ENCODE peak calls at places on chromosomes 16 and 17, in seven cellular contexts. I is ovary; L is thoracic aorta; N is CD8-positive, alpha-beta T cell; M is upper lobe of right lung; X is mesendoderm; O is breast epithelium. Z is an unnamed sample. For H3K4me1, the result is how much of the 10 kb centered on the place peaks cover.

GRCh38 chr16:50210266-50211038 is 55.9 kb upstream of the ADCY7 start:
- DNase-seq in M (peak), X (peak), N (peak), O (peak), I (peak), L (no peak), Z (peak)

GRCh38 chr16:21989141-21989540 is 11.8 kb downstream of the PDZD9 start:
- DNase-seq in I (no peak), N (no peak), O (no peak), X (no peak), M (no peak), L (no peak), Z (no peak)

GRCh38 chr17:82350182-82351030 is 8.6 kb upstream of the TEX19 start:
- DNase-seq in L (no peak), X (no peak), I (no peak), M (no peak), O (no peak), N (no peak), Z (no peak)

GRCh38 chr17:8359769-8360168 is 16.7 kb downstream of the KRABD2 start:
- DNase-seq in I (no peak), X (peak), N (no peak), M (no peak), L (no peak), O (no peak), Z (no peak)

GRCh38 chr16:68889508-68890150 is 46.3 kb downstream of the TANGO6 start:
- DNase-seq in L (no peak), X (no peak), I (no peak), N (no peak), M (no peak), O (no peak), Z (no peak)

GRCh38 chr17:7997186-7997585 is 5.2 kb upstream of the GUCY2D start:
- DNase-seq in O (peak), L (no peak), I (no peak), M (no peak), X (peak), N (no peak), Z (peak)

GRCh38 chr16:79519448-79519847 is 81.1 kb downstream of the MAF start:
- DNase-seq in L (no peak), I (no peak), O (no peak), N (no peak), X (no peak), M (peak), Z (no peak)

GRCh38 chr17:79406316-79406715 is 204.5 kb downstream of the RBFOX3 start:
- DNase-seq in X (no peak), N (no peak), L (no peak), M (no peak), O (no peak), I (no peak), Z (no peak)

GRCh38 chr16:86620184-86620583 is 41.8 kb downstream of the FOXL1 start:
- DNase-seq in L (no peak), M (no peak), O (no peak), I (no peak), N (no peak), X (no peak), Z (no peak)

GRCh38 chr17:77644981-77645380 is 313.5 kb upstream of the TNRC6C start:
- DNase-seq in I (no peak), N (peak), L (no peak), O (no peak), X (peak), M (peak), Z (no peak)

GRCh38 chr17:76536511-76537287 is 810 bp downstream of the CYGB start:
- DNase-seq in L (no peak), X (no peak), I (no peak), N (no peak), M (no peak), O (no peak), Z (no peak)

GRCh38 chr16:48157794-48158193 is 2.0 kb upstream of the ABCC12 start:
- DNase-seq in O (peak), L (no peak), I (no peak), M (no peak), N (no peak), X (no peak), Z (no peak)

GRCh38 chr17:39187152-39187830 is 10.2 kb downstream of the CACNB1 start:
- DNase-seq in M (no peak), X (no peak), O (no peak), I (no peak), L (no peak), N (no peak), Z (no peak)

GRCh38 chr16:68374251-68374805 is 63.5 kb downstream of the PRMT7 start:
- DNase-seq in N (no peak), L (no peak), X (no peak), M (no peak), O (no peak), I (no peak), Z (no peak)

GRCh38 chr17:49193513-49194296 is 16.7 kb downstream of the GNGT2 start:
- DNase-seq in I (peak), X (peak), O (no peak), N (no peak), L (no peak), M (no peak), Z (peak)

GRCh38 chr17:79619196-79619595 is 8.3 kb upstream of the RBFOX3 start:
- DNase-seq in O (peak), M (no peak), N (no peak), X (no peak), I (peak), L (no peak), Z (no peak)

DNA sequence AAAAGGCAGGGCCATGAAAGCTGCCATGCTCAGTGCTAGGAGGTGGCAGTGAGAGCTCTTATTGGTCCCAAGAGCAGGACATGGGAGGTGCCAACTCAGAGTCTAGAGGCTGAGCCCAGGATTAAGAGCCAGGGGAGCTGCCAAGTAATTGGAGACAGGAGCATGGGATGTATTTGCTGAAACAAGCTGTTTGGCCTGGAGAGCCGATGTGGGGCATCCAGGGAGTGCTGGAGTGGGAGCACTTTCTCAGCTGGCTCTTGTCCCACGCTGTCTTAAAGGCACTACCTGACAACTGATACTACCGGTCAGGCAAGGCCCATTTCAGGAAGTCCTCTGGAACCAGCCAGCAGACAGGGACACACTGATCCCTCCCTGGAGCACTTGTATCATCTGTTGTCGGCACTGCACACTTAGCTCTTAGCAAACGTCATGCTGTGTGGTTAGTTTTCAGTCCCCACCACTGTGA is 19.3 kb downstream of the ANKFN1 start:
- DNase-seq in N (no peak), I (no peak), L (no peak), O (no peak), X (peak), M (peak), Z (no peak)
- H3K4me1 ChIP-seq in N (under half), I (under half), L (under half), O (under half), X (under half), M (under half), Z (under half)

GRCh38 chr16:75095204-75095621 is 21.4 kb downstream of the LDHD start:
- DNase-seq in L (no peak), M (no peak), I (no peak), X (no peak), N (no peak), O (no peak), Z (no peak)

GRCh38 chr16:75097191-75097761 is 19.3 kb downstream of the LDHD start:
- DNase-seq in O (no peak), X (no peak), N (no peak), I (no peak), M (no peak), L (no peak), Z (no peak)

GRCh38 chr16:75093598-75094540 is 22.7 kb downstream of the LDHD start:
- DNase-seq in I (no peak), M (no peak), N (no peak), X (no peak), L (no peak), O (no peak), Z (no peak)

GRCh38 chr16:75096730-75097129 is 19.9 kb downstream of the LDHD start:
- DNase-seq in I (no peak), M (peak), N (no peak), L (no peak), O (no peak), X (peak), Z (peak)

GRCh38 chr16:75095637-75096036 is 20.9 kb downstream of the LDHD start:
- DNase-seq in N (no peak), L (no peak), I (no peak), O (no peak), X (no peak), M (no peak), Z (no peak)
- H3K4me1 ChIP-seq in N (under half), L (under half), I (under half), O (under half), X (under half), M (under half), Z (under half)

GRCh38 chr17:69424287-69425041 is 10.0 kb downstream of the MAP2K6 start:
- DNase-seq in O (no peak), L (no peak), I (no peak), N (no peak), M (no peak), X (no peak), Z (no peak)
- H3K4me1 ChIP-seq in O (under half), L (under half), I (under half), N (under half), M (under half), X (under half), Z (under half)

GRCh38 chr17:57915980-57916757 is 39.0 kb downstream of the CUEDC1 start:
- DNase-seq in X (peak), O (no peak), M (no peak), I (no peak), L (no peak), N (no peak), Z (no peak)
- H3K4me1 ChIP-seq in X (under half), O (under half), M (half or more), I (under half), L (under half), N (under half), Z (under half)

GRCh38 chr17:57136355-57136754 is 51.3 kb downstream of the AKAP1 start:
- DNase-seq in N (no peak), M (no peak), I (no peak), O (no peak), X (no peak), L (no peak), Z (no peak)

GRCh38 chr17:57138030-57138911 is 53.2 kb downstream of the AKAP1 start:
- DNase-seq in L (no peak), N (no peak), X (no peak), M (no peak), I (no peak), O (no peak), Z (no peak)

GRCh38 chr17:57132663-57133062 is 47.6 kb downstream of the AKAP1 start:
- DNase-seq in I (no peak), O (no peak), M (no peak), X (no peak), L (no peak), N (no peak), Z (no peak)

GRCh38 chr17:57135748-57136342 is 50.8 kb downstream of the AKAP1 start:
- DNase-seq in N (no peak), O (no peak), I (no peak), L (no peak), M (no peak), X (no peak), Z (no peak)

GRCh38 chr17:57135026-57135747 is 50.1 kb downstream of the AKAP1 start:
- DNase-seq in O (no peak), X (no peak), L (no peak), I (no peak), N (no peak), M (no peak), Z (no peak)
- H3K4me1 ChIP-seq in O (under half), X (under half), L (under half), I (under half), N (under half), M (under half), Z (under half)

GRCh38 chr17:80926601-80927250 is 64.9 kb upstream of the CHMP6 start:
- DNase-seq in I (no peak), N (no peak), L (no peak), O (no peak), M (peak), X (peak), Z (no peak)
- H3K4me1 ChIP-seq in I (under half), N (under half), L (under half), O (under half), M (under half), X (under half), Z (under half)

DNA sequence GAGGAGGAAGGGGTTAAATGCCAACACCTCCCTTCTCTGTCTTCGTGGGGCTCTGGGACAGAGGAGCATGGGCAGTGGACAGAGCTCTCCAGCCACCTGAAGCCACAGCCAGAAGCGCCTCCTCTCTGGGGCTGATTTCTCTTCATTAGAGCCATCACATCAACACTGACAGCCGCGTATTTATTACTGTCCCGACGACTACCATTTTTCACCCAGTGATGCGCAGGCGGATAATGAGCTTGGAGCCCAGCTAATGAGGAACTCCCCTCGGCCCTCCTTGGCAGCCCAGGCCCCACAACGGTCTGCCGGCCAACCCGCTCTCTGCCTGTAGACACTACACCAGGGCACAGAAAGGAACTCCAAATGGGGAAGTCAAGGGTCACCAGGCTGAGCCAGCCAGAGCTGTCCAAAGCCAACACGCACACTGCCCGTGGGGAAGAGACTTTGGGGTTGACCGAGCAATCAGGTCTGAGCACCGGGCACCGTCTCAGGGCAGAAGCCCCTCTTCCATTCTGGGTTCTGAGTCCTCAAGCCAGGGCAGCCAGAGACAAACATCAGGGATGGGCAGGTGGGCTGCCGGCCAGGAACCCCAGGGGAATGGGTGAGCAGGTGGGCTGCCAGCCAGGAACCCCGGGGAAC is 13.2 kb downstream of the SDK2 start:
- DNase-seq in N (no peak), L (no peak), I (no peak), X (no peak), O (no peak), M (peak), Z (no peak)
- H3K4me1 ChIP-seq in N (under half), L (under half), I (under half), X (under half), O (under half), M (under half), Z (under half)

GRCh38 chr17:4519361-4519788 is 20.7 kb downstream of the SPNS2 start:
- DNase-seq in M (peak), I (peak), N (no peak), X (no peak), O (peak), L (no peak), Z (no peak)
- H3K4me1 ChIP-seq in M (half or more), I (under half), N (under half), X (under half), O (under half), L (under half), Z (under half)

DNA sequence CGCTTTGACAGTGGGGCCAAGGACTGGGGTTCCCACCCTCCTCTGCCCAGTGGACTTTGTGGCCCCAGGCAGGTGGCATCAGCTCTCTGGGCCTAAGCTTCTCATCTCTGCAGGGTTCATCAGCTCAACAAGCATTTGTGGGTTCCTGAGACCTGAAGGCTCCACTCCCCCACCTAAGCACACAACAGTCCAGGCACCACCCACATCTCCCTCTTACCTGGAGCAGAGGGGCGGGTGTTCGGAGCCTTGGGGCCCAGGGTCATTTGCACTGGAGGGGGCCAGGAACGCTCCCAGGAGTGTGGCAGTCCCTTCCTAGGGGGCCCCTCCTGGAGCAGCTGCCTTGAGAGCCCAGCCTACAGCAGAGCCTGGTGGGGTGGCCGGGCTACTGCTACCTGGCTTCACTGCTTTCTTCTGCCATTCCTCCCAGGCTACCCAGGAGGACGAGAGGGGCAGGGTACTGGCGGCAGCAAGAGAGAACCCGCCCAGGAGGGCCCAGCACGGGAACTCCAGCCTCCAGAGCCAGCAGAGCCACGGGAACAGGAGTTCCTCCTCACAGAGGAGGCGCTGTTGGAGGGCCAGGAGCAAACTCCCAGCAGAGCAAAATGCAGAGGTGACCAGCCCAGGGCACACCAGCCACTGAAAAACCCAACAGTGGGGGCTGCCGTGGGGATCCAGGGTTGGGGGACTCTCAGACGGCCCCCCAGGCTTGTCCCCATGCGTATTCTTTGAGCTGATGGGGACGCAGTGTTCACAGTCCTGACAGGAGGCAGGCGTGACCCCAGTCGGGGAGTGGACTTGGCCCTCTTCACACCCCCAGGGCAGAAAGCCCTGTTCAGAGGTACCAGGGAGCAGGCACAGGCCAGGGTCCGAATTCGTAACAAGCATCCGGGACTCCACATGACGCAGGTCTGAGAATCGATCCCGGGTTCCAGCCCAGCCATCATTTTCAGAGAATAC is 35.1 kb upstream of the SLC38A10 start:
- DNase-seq in X (peak), M (peak), I (no peak), L (no peak), O (no peak), N (no peak), Z (peak)
- H3K4me1 ChIP-seq in X (under half), M (under half), I (under half), L (under half), O (under half), N (under half), Z (half or more)

Z was measured in Caco-2.